ENCODE peak calls at places on chromosomes 4 and X, in five cellular contexts. One of them, this sample, is unnamed.

GRCh38 chrX:129737921-129738320 is 858 bp upstream of the XPNPEP2 start:
- DNase-seq in psoas muscle: no peak
- DNase-seq in left lung: no peak
- DNase-seq in stomach: no peak
- DNase-seq in heart left ventricle: no peak
- DNase-seq in this sample: no peak

GRCh38 chr4:175411251-175411650 is 400.8 kb downstream of the GPM6A start:
- DNase-seq in psoas muscle: no peak
- DNase-seq in left lung: no peak
- DNase-seq in stomach: no peak
- DNase-seq in heart left ventricle: no peak
- DNase-seq in this sample: no peak

GRCh38 chrX:39602226-39602625 is 495.5 kb downstream of the BCOR start:
- DNase-seq in psoas muscle: no peak
- DNase-seq in left lung: no peak
- DNase-seq in stomach: no peak
- DNase-seq in heart left ventricle: no peak
- DNase-seq in this sample: no peak

GRCh38 chr4:117096886-117097285 is 11.5 kb upstream of the TRAM1L1 start:
- DNase-seq in psoas muscle: no peak
- DNase-seq in left lung: no peak
- DNase-seq in stomach: no peak
- DNase-seq in heart left ventricle: no peak
- DNase-seq in this sample: no peak

GRCh38 chrX:23752740-23753435 is 9.8 kb upstream of the ACOT9 start:
- DNase-seq in psoas muscle: no peak
- DNase-seq in left lung: no peak
- DNase-seq in stomach: no peak
- DNase-seq in heart left ventricle: no peak
- DNase-seq in this sample: no peak

GRCh38 chrX:135000516-135000915 is 9.7 kb downstream of the SMIM10 start:
- DNase-seq in psoas muscle: no peak
- DNase-seq in left lung: no peak
- DNase-seq in stomach: no peak
- DNase-seq in heart left ventricle: no peak
- DNase-seq in this sample: no peak

GRCh38 chr4:127048371-127049085 is 584.2 kb upstream of the INTU start:
- DNase-seq in psoas muscle: no peak
- DNase-seq in left lung: no peak
- DNase-seq in stomach: no peak
- DNase-seq in heart left ventricle: no peak
- DNase-seq in this sample: no peak

GRCh38 chr4:91058345-91058744 is 931.2 kb downstream of the CCSER1 start:
- DNase-seq in psoas muscle: no peak
- DNase-seq in left lung: no peak
- DNase-seq in stomach: no peak
- DNase-seq in heart left ventricle: no peak
- DNase-seq in this sample: no peak

GRCh38 chr4:131085009-131085408 is 1989.1 kb downstream of the C4orf33 start:
- DNase-seq in psoas muscle: no peak
- DNase-seq in left lung: no peak
- DNase-seq in stomach: no peak
- DNase-seq in heart left ventricle: no peak
- DNase-seq in this sample: no peak

GRCh38 chr4:141329174-141329569 is 108.5 kb downstream of the ZNF330 start:
- DNase-seq in psoas muscle: no peak
- DNase-seq in left lung: no peak
- DNase-seq in stomach: no peak
- DNase-seq in heart left ventricle: no peak
- DNase-seq in this sample: no peak

GRCh38 chr4:184898793-184899192 is 73.0 kb upstream of the ACSL1 start:
- DNase-seq in psoas muscle: no peak
- DNase-seq in left lung: no peak
- DNase-seq in stomach: no peak
- DNase-seq in heart left ventricle: no peak
- DNase-seq in this sample: no peak

GRCh38 chrX:6024204-6024603 is 204.5 kb downstream of the NLGN4X start:
- DNase-seq in psoas muscle: no peak
- DNase-seq in left lung: no peak
- DNase-seq in stomach: no peak
- DNase-seq in heart left ventricle: no peak
- DNase-seq in this sample: no peak

GRCh38 chr4:81627617-81628016 is 155.9 kb upstream of the RASGEF1B start:
- DNase-seq in psoas muscle: no peak
- DNase-seq in left lung: no peak
- DNase-seq in stomach: no peak
- DNase-seq in heart left ventricle: no peak
- DNase-seq in this sample: no peak

GRCh38 chr4:81631958-81632439 is 160.3 kb upstream of the RASGEF1B start:
- DNase-seq in psoas muscle: no peak
- DNase-seq in left lung: no peak
- DNase-seq in stomach: no peak
- DNase-seq in heart left ventricle: no peak
- DNase-seq in this sample: no peak

GRCh38 chr4:81625422-81626417 is 154.0 kb upstream of the RASGEF1B start:
- DNase-seq in psoas muscle: no peak
- DNase-seq in left lung: no peak
- DNase-seq in stomach: no peak
- DNase-seq in heart left ventricle: no peak
- DNase-seq in this sample: no peak

GRCh38 chr4:81626851-81627250 is 155.1 kb upstream of the RASGEF1B start:
- DNase-seq in psoas muscle: no peak
- DNase-seq in left lung: no peak
- DNase-seq in stomach: no peak
- DNase-seq in heart left ventricle: no peak
- DNase-seq in this sample: no peak

GRCh38 chr4:81628489-81628888 is 156.8 kb upstream of the RASGEF1B start:
- DNase-seq in psoas muscle: no peak
- DNase-seq in left lung: no peak
- DNase-seq in stomach: no peak
- DNase-seq in heart left ventricle: no peak
- DNase-seq in this sample: no peak
- H3K4me1 ChIP-seq in psoas muscle: peaks cover 19% of the 10 kb centered on the region
- H3K4me1 ChIP-seq in left lung: no peaks in the 10 kb centered on the region
- H3K4me1 ChIP-seq in stomach: no peaks in the 10 kb centered on the region
- H3K4me1 ChIP-seq in heart left ventricle: peaks cover 3% of the 10 kb centered on the region
- H3K4me1 ChIP-seq in this sample: no peaks in the 10 kb centered on the region

DNA sequence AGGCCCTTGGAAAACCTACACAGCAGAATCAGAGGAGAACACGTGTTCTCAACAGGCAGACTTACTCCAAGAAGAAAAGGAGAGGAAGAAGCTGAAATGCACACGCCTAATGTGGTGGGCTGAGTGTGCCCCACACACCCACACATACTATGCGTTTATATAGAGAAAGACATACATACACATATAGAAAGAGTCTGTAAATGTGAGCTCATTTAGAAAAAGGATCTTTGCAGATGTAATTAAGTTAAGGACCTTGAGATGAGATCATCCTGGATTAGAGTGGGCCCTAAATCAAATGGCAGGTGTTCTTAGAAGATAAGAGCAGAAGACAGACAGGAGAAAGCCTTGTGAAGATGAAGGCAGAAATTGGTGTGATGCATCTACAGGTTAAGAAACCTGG is 87.2 kb upstream of the KLF3 start:
- DNase-seq in psoas muscle: no peak
- DNase-seq in left lung: no peak
- DNase-seq in stomach: no peak
- DNase-seq in heart left ventricle: no peak
- DNase-seq in this sample: no peak
- TF ChIP-seq CTCF in psoas muscle: no peak
- TF ChIP-seq CTCF in left lung: no peak
- TF ChIP-seq CTCF in stomach: no peak
- TF ChIP-seq CTCF in heart left ventricle: no peak
- TF ChIP-seq CTCF in this sample: no peak

GRCh38 chr4:30724217-30724616 is 4.0 kb downstream of the PCDH7 start:
- DNase-seq in psoas muscle: no peak
- DNase-seq in left lung: no peak
- DNase-seq in stomach: no peak
- DNase-seq in heart left ventricle: no peak
- DNase-seq in this sample: no peak
- H3K36me3 ChIP-seq in psoas muscle: no peaks in the 10 kb centered on the region
- H3K36me3 ChIP-seq in left lung: no peaks in the 10 kb centered on the region
- H3K36me3 ChIP-seq in stomach: no peaks in the 10 kb centered on the region
- H3K36me3 ChIP-seq in heart left ventricle: no peaks in the 10 kb centered on the region
- H3K36me3 ChIP-seq in this sample: no peaks in the 10 kb centered on the region

GRCh38 chr4:168811793-168812651 is 198.0 kb downstream of the CBR4 start:
- DNase-seq in psoas muscle: no peak
- DNase-seq in left lung: no peak
- DNase-seq in stomach: no peak
- DNase-seq in heart left ventricle: no peak
- DNase-seq in this sample: no peak

GRCh38 chr4:168811207-168811606 is 198.8 kb downstream of the CBR4 start:
- DNase-seq in psoas muscle: no peak
- DNase-seq in left lung: no peak
- DNase-seq in stomach: peak; percentile 37
- DNase-seq in heart left ventricle: no peak
- DNase-seq in this sample: no peak

GRCh38 chr4:168812806-168813205 is 197.2 kb downstream of the CBR4 start:
- DNase-seq in psoas muscle: no peak
- DNase-seq in left lung: no peak
- DNase-seq in stomach: no peak
- DNase-seq in heart left ventricle: no peak
- DNase-seq in this sample: no peak

GRCh38 chr4:168817418-168817817 is 192.6 kb downstream of the CBR4 start:
- DNase-seq in psoas muscle: no peak
- DNase-seq in left lung: no peak
- DNase-seq in stomach: no peak
- DNase-seq in heart left ventricle: no peak
- DNase-seq in this sample: no peak

GRCh38 chr4:168815373-168816345 is 194.4 kb downstream of the CBR4 start:
- DNase-seq in psoas muscle: no peak
- DNase-seq in left lung: no peak
- DNase-seq in stomach: no peak
- DNase-seq in heart left ventricle: no peak
- DNase-seq in this sample: no peak
- H3K4me1 ChIP-seq in psoas muscle: peaks cover 41% of the 10 kb centered on the region
- H3K4me1 ChIP-seq in left lung: peaks cover 15% of the 10 kb centered on the region
- H3K4me1 ChIP-seq in stomach: peaks cover 31% of the 10 kb centered on the region
- H3K4me1 ChIP-seq in heart left ventricle: peaks cover 49% of the 10 kb centered on the region
- H3K4me1 ChIP-seq in this sample: peaks cover 13% of the 10 kb centered on the region

DNA sequence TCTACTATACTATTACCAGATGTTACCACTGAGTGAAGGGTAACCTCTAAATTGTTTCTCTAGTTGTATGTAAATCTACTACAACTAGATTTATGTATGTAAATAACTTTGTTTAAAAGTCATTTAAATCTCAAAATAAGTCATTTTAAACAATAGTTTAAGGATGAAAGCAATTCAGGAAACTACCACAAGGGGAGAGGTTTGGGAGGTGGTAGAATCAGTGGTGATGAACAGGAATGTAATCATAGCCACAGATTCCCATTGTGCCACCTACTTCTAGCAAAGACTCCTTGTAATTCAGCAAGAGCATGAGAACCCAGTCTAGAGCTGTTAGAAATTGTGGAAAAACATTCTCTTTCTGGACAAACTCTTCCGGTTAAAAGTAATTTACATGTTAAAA is 234.6 kb downstream of the SLC7A11 start:
- DNase-seq in psoas muscle: no peak
- DNase-seq in left lung: no peak
- DNase-seq in stomach: no peak
- DNase-seq in heart left ventricle: no peak
- DNase-seq in this sample: no peak
- TF ChIP-seq CTCF in psoas muscle: no peak
- TF ChIP-seq CTCF in left lung: no peak
- TF ChIP-seq CTCF in stomach: no peak
- TF ChIP-seq CTCF in heart left ventricle: no peak
- TF ChIP-seq CTCF in this sample: no peak

GRCh38 chr4:167031534-167032156 is 202.6 kb downstream of the SPOCK3 start:
- DNase-seq in psoas muscle: no peak
- DNase-seq in left lung: no peak
- DNase-seq in stomach: no peak
- DNase-seq in heart left ventricle: no peak
- DNase-seq in this sample: no peak

GRCh38 chr4:167035390-167035789 is 198.9 kb downstream of the SPOCK3 start:
- DNase-seq in psoas muscle: no peak
- DNase-seq in left lung: no peak
- DNase-seq in stomach: no peak
- DNase-seq in heart left ventricle: no peak
- DNase-seq in this sample: no peak

GRCh38 chr4:167032876-167033275 is 201.4 kb downstream of the SPOCK3 start:
- DNase-seq in psoas muscle: no peak
- DNase-seq in left lung: no peak
- DNase-seq in stomach: no peak
- DNase-seq in heart left ventricle: no peak
- DNase-seq in this sample: no peak

GRCh38 chr4:167034983-167035382 is 199.3 kb downstream of the SPOCK3 start:
- DNase-seq in psoas muscle: no peak
- DNase-seq in left lung: no peak
- DNase-seq in stomach: no peak
- DNase-seq in heart left ventricle: no peak
- DNase-seq in this sample: no peak
- H3K36me3 ChIP-seq in psoas muscle: no peaks in the 10 kb centered on the region
- H3K36me3 ChIP-seq in left lung: no peaks in the 10 kb centered on the region
- H3K36me3 ChIP-seq in stomach: no peaks in the 10 kb centered on the region
- H3K36me3 ChIP-seq in heart left ventricle: no peaks in the 10 kb centered on the region
- H3K36me3 ChIP-seq in this sample: no peaks in the 10 kb centered on the region

DNA sequence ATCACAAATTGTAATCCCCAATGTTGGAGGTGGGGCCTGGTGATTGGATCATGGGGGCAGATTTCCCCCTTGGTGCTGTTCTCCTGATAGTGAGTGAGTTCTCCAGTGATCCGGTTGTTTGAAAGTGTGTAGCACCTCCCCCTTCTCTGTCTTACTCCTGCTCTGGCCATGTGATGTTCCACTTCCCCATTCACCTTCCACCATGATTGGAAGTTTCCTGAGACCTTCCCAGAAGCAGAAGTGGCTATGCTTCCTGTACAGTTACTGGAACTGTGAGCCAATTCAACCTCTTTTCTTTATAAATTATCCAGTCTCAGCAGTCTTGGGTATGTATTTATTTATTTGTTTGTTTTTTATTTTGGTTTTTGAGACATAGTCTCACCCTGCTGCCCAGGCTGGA is 143.2 kb downstream of the CPE start:
- DNase-seq in psoas muscle: no peak
- DNase-seq in left lung: no peak
- DNase-seq in stomach: no peak
- DNase-seq in heart left ventricle: no peak
- DNase-seq in this sample: no peak
- H3K4me1 ChIP-seq in psoas muscle: no peaks in the 10 kb centered on the region
- H3K4me1 ChIP-seq in left lung: no peaks in the 10 kb centered on the region
- H3K4me1 ChIP-seq in stomach: no peaks in the 10 kb centered on the region
- H3K4me1 ChIP-seq in heart left ventricle: no peaks in the 10 kb centered on the region
- H3K4me1 ChIP-seq in this sample: no peaks in the 10 kb centered on the region

GRCh38 chr4:76626686-76627465 is 191.8 kb downstream of the SHROOM3 start:
- DNase-seq in psoas muscle: no peak
- DNase-seq in left lung: no peak
- DNase-seq in stomach: no peak
- DNase-seq in heart left ventricle: no peak
- DNase-seq in this sample: no peak
- TF ChIP-seq CTCF in psoas muscle: no peak
- TF ChIP-seq CTCF in left lung: no peak
- TF ChIP-seq CTCF in stomach: no peak
- TF ChIP-seq CTCF in heart left ventricle: no peak
- TF ChIP-seq CTCF in this sample: no peak

GRCh38 chr4:4471195-4471594 is 70.7 kb downstream of the STX18 start:
- DNase-seq in psoas muscle: no peak
- DNase-seq in left lung: no peak
- DNase-seq in stomach: no peak
- DNase-seq in heart left ventricle: no peak
- DNase-seq in this sample: no peak
- H3K36me3 ChIP-seq in psoas muscle: peaks cover 56% of the 10 kb centered on the region
- H3K36me3 ChIP-seq in left lung: peaks cover 51% of the 10 kb centered on the region
- H3K36me3 ChIP-seq in stomach: peaks cover 50% of the 10 kb centered on the region
- H3K36me3 ChIP-seq in heart left ventricle: peaks cover 40% of the 10 kb centered on the region
- H3K36me3 ChIP-seq in this sample: peaks cover 12% of the 10 kb centered on the region

This sample was measured in adrenal gland.